ENCODE peak calls at places on chromosomes 2 and 18, in seven cellular contexts. K is K562, L is tibial nerve, T is suprapubic skin, W is H1, C is A549, D is transverse colon. N is an unnamed sample.

GRCh38 chr2:8617048-8617447 is 64.8 kb upstream of the ID2 start:
- DNase-seq in K (no peak), L (no peak), T (peak), W (no peak), C (no peak), D (no peak), N (no peak)

GRCh38 chr2:192151848-192152247 is 42.9 kb downstream of the TMEFF2 start:
- DNase-seq in K (no peak), L (no peak), T (no peak), W (no peak), C (no peak), D (no peak), N (no peak)

GRCh38 chr2:43305006-43305405 is 78.6 kb upstream of the ZFP36L2 start:
- DNase-seq in K (no peak), L (no peak), T (no peak), W (no peak), C (peak), D (no peak), N (no peak)

GRCh38 chr18:75070625-75071483 is 138.1 kb downstream of the PTGR3 start:
- DNase-seq in K (peak), L (no peak), T (no peak), W (no peak), C (peak), D (peak), N (peak)

GRCh38 chr2:142435847-142436246 is 305.0 kb upstream of the LRP1B start:
- DNase-seq in K (no peak), L (no peak), T (no peak), W (no peak), C (no peak), D (no peak), N (no peak)

GRCh38 chr2:159146930-159147666 is 139.4 kb downstream of the WDSUB1 start:
- DNase-seq in K (no peak), L (no peak), T (peak), W (no peak), C (no peak), D (peak), N (peak)

GRCh38 chr2:154452906-154453493 is 245.5 kb upstream of the KCNJ3 start:
- DNase-seq in K (no peak), L (no peak), T (no peak), W (no peak), C (peak), D (no peak), N (no peak)

GRCh38 chr2:230794472-230794871 is 70.3 kb upstream of the ITM2C start:
- DNase-seq in K (no peak), L (no peak), T (no peak), W (no peak), C (no peak), D (no peak), N (no peak)

GRCh38 chr2:127143851-127144782 is 37.2 kb upstream of the BIN1 start:
- DNase-seq in K (no peak), L (no peak), T (no peak), W (no peak), C (peak), D (no peak), N (no peak)

GRCh38 chr2:42046819-42047487 is 868 bp upstream of the PKDCC start:
- DNase-seq in K (peak), L (no peak), T (no peak), W (no peak), C (no peak), D (no peak), N (no peak)

GRCh38 chr2:8285081-8285480 is 396.8 kb upstream of the ID2 start:
- DNase-seq in K (peak), L (no peak), T (no peak), W (no peak), C (no peak), D (no peak), N (no peak)

GRCh38 chr2:119694994-119695521 is 16.1 kb downstream of the TMEM177 start:
- DNase-seq in K (no peak), L (no peak), T (no peak), W (no peak), C (no peak), D (no peak), N (no peak)

GRCh38 chr2:63710732-63711131 is 122.0 kb downstream of the MDH1 start:
- DNase-seq in K (no peak), L (no peak), T (no peak), W (no peak), C (no peak), D (no peak), N (no peak)

GRCh38 chr2:99725810-99726209 is 236.0 kb upstream of the REV1 start:
- DNase-seq in K (no peak), L (no peak), T (no peak), W (no peak), C (no peak), D (no peak), N (no peak)

GRCh38 chr2:20641123-20641985 is 9.5 kb downstream of the HS1BP3 start:
- DNase-seq in K (no peak), L (no peak), T (no peak), W (no peak), C (peak), D (peak), N (no peak)

GRCh38 chr18:75161629-75162028 is 47.3 kb downstream of the PTGR3 start:
- DNase-seq in K (peak), L (no peak), T (no peak), W (no peak), C (peak), D (peak), N (peak)

GRCh38 chr2:47226124-47227040 is 71.3 kb upstream of the STPG4 start:
- DNase-seq in K (peak), L (no peak), T (no peak), W (no peak), C (no peak), D (no peak), N (no peak)

GRCh38 chr2:127637725-127638252 is 8.2 kb upstream of the GPR17 start:
- DNase-seq in K (peak), L (no peak), T (no peak), W (peak), C (peak), D (no peak), N (no peak)

GRCh38 chr18:27604583-27604982 is 419.5 kb upstream of the CHST9 start:
- DNase-seq in K (no peak), L (no peak), T (no peak), W (no peak), C (no peak), D (no peak), N (no peak)

GRCh38 chr2:206422493-206422892 is 20.8 kb upstream of the ADAM23 start:
- DNase-seq in K (no peak), L (no peak), T (no peak), W (no peak), C (no peak), D (no peak), N (no peak)

GRCh38 chr18:45423664-45424063 is 191.6 kb upstream of the SLC14A2 start:
- DNase-seq in K (no peak), L (no peak), T (no peak), W (no peak), C (no peak), D (no peak), N (no peak)

GRCh38 chr2:229971298-229971790 is 49.0 kb downstream of the FBXO36 start:
- DNase-seq in K (no peak), L (no peak), T (no peak), W (no peak), C (no peak), D (no peak), N (no peak)

GRCh38 chr18:32139835-32140283 is 48.2 kb downstream of the RNF138 start:
- DNase-seq in K (no peak), L (no peak), T (no peak), W (no peak), C (no peak), D (no peak), N (no peak)

GRCh38 chr2:67994716-67995115 is 68.1 kb downstream of the C1D start:
- DNase-seq in K (no peak), L (no peak), T (no peak), W (no peak), C (no peak), D (no peak), N (no peak)

GRCh38 chr2:174957049-174957448 is 48.1 kb downstream of the CHN1 start:
- DNase-seq in K (no peak), L (no peak), T (no peak), W (no peak), C (no peak), D (no peak), N (no peak)

GRCh38 chr2:39135678-39136259 is 14.9 kb upstream of the SOS1 start:
- DNase-seq in K (no peak), L (no peak), T (no peak), W (no peak), C (no peak), D (no peak), N (no peak)

GRCh38 chr2:106183093-106183837 is 10.8 kb downstream of the UXS1 start:
- DNase-seq in K (peak), L (no peak), T (no peak), W (no peak), C (no peak), D (no peak), N (no peak)

GRCh38 chr2:151237422-151238012 is 24.1 kb downstream of the RBM43 start:
- DNase-seq in K (no peak), L (no peak), T (no peak), W (no peak), C (no peak), D (no peak), N (no peak)

GRCh38 chr2:3594493-3595281 is at the start of gene COLEC11:
- DNase-seq in K (peak), L (no peak), T (no peak), W (no peak), C (no peak), D (no peak), N (no peak)

GRCh38 chr2:98794214-98794810 is 63.4 kb upstream of the MGAT4A start:
- DNase-seq in K (no peak), L (no peak), T (no peak), W (no peak), C (no peak), D (no peak), N (no peak)

GRCh38 chr18:27847412-27847811 is 329.5 kb downstream of the CDH2 start:
- DNase-seq in K (no peak), L (no peak), T (no peak), W (no peak), C (peak), D (no peak), N (no peak)

GRCh38 chr2:215548714-215549113 is 112.8 kb upstream of the FN1 start:
- DNase-seq in K (no peak), L (no peak), T (no peak), W (no peak), C (no peak), D (no peak), N (no peak)

GRCh38 chr2:69642709-69643601 is 584 bp downstream of the AAK1 start:
- DNase-seq in K (peak), L (no peak), T (peak), W (no peak), C (peak), D (peak), N (no peak)

GRCh38 chr2:241702405-241703127 is 727 bp downstream of the ING5 start:
- DNase-seq in K (peak), L (peak), T (peak), W (peak), C (peak), D (peak), N (peak)

GRCh38 chr2:21658907-21659306 is 535.1 kb downstream of the TDRD15 start:
- DNase-seq in K (no peak), L (no peak), T (no peak), W (no peak), C (no peak), D (no peak), N (no peak)
- H3K27ac ChIP-seq in K (no peak), L (no peak), T (no peak), W (no peak), C (no peak), D (no peak), N (no peak)

GRCh38 chr2:238846503-238847431 is 1.1 kb upstream of the TWIST2 start:
- DNase-seq in K (no peak), L (no peak), T (peak), W (no peak), C (no peak), D (no peak), N (no peak)

GRCh38 chr2:238848566-238848940 is 668 bp downstream of the TWIST2 start:
- DNase-seq in K (no peak), L (no peak), T (no peak), W (no peak), C (no peak), D (no peak), N (no peak)

GRCh38 chr2:238848941-238849853 is 1.3 kb downstream of the TWIST2 start:
- DNase-seq in K (no peak), L (no peak), T (no peak), W (no peak), C (no peak), D (no peak), N (no peak)

GRCh38 chr2:238847432-238847801 is 468 bp upstream of the TWIST2 start:
- DNase-seq in K (no peak), L (no peak), T (peak), W (no peak), C (no peak), D (no peak), N (no peak)

DNA sequence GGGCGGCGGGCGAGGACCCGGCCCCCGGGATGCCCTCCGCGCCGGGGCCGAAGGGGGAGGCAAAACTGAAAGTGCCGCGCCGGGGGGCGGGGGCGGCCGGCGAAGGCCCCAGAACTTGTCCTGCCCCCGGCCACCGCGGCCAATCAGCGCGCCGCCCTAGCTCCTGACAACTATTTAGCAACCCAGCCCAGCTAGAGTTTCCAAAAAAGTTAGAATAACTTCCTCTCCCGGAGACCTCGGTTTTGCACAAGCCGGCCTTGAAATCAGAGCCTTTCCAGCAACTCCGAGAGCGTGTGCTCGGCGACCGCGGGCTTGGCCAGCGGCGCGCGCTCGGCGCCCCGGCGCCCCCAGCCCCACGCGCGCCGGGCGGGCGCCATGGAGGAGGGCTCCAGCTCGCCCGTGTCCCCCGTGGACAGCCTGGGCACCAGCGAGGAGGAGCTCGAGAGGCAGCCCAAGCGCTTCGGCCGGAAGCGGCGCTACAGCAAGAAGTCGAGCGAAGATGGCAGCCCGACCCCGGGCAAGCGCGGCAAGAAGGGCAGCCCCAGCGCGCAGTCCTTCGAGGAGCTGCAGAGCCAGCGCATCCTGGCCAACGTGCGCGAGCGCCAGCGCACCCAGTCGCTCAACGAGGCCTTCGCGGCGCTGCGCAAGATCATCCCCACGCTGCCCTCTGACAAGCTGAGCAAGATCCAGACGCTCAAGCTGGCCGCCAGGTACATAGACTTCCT is at the start of gene TWIST2:
- DNase-seq in K (no peak), L (peak), T (peak), W (no peak), C (peak), D (peak), N (peak)
- TF ChIP-seq POLR2A in K (no peak), L (peak), T (peak), W (no peak), C (peak), D (no peak), N (no peak)

GRCh38 chr2:101673920-101674319 is 23.6 kb upstream of the MAP4K4 start:
- DNase-seq in K (no peak), L (no peak), T (no peak), W (no peak), C (no peak), D (no peak), N (no peak)

GRCh38 chr2:101678379-101678778 is 19.1 kb upstream of the MAP4K4 start:
- DNase-seq in K (no peak), L (no peak), T (no peak), W (no peak), C (no peak), D (no peak), N (no peak)

GRCh38 chr2:101672047-101672446 is 25.5 kb upstream of the MAP4K4 start:
- DNase-seq in K (no peak), L (no peak), T (no peak), W (no peak), C (no peak), D (no peak), N (no peak)

GRCh38 chr2:101677657-101678056 is 19.9 kb upstream of the MAP4K4 start:
- DNase-seq in K (no peak), L (no peak), T (no peak), W (no peak), C (no peak), D (no peak), N (no peak)

GRCh38 chr2:101675512-101675911 is 22.0 kb upstream of the MAP4K4 start:
- DNase-seq in K (no peak), L (no peak), T (no peak), W (no peak), C (no peak), D (no peak), N (no peak)
- TF ChIP-seq EP300 in K (no peak), L (no peak), T (no peak), W (no peak), C (no peak), D (no peak), N (no peak)

GRCh38 chr2:1741851-1742250 is 2.5 kb downstream of the PXDN start:
- DNase-seq in K (no peak), L (no peak), T (no peak), W (no peak), C (no peak), D (no peak), N (no peak)
- H3K27ac ChIP-seq in K (no peak), L (no peak), T (no peak), W (no peak), C (no peak), D (peak), N (no peak)

GRCh38 chr2:197480165-197481036 is 19.2 kb downstream of the HSPD1 start:
- DNase-seq in K (no peak), L (no peak), T (no peak), W (no peak), C (no peak), D (no peak), N (no peak)
- TF ChIP-seq POLR2A in K (no peak), L (no peak), T (no peak), W (no peak), C (no peak), D (no peak), N (no peak)

GRCh38 chr2:121974919-121975654 is 219.6 kb downstream of the TSN start:
- DNase-seq in K (peak), L (no peak), T (peak), W (peak), C (peak), D (peak), N (peak)
- TF ChIP-seq EP300 in K (no peak), L (no peak), T (no peak), W (no peak), C (no peak), D (no peak), N (no peak)

DNA sequence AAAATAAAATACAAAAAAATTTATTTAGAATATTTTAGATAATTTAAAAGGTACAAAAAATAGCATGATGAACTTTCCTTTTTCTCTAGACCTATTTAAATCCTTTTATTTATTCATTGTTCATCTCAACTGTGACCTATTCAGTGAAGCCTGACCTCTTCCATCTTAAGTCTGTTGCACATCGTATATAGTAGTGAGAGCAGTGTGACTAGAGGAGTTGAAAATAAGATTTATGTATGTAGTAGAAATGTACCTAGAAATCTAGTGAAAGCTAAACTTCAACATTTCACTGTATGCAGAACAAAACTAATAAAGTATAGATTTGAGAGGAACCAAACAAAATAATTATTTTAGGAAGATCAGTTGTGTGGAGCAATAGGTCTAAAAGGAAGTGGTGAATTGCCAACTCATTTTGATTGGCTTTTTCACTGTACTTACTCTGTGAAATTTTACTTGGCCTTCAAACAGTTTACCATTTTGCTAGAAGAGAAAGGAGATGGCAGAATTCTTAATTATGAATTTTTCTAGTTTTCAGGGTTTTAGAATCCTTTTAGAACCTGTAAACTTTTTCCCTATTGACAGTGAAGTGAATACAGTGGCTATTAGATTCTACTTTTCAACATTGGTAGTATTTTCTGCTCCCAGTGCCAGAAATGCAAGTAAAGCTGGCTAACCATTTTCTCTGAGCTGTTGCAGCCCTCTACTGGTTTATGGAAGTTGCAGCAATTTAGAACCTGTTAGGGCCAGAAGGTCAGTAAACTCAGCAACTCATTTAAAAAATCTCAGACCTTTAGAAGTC is 11.1 kb downstream of the ANKRD12 start:
- DNase-seq in K (peak), L (no peak), T (no peak), W (no peak), C (peak), D (peak), N (no peak)
- H3K27ac ChIP-seq in K (peak), L (peak), T (no peak), W (no peak), C (peak), D (peak), N (peak)

DNA sequence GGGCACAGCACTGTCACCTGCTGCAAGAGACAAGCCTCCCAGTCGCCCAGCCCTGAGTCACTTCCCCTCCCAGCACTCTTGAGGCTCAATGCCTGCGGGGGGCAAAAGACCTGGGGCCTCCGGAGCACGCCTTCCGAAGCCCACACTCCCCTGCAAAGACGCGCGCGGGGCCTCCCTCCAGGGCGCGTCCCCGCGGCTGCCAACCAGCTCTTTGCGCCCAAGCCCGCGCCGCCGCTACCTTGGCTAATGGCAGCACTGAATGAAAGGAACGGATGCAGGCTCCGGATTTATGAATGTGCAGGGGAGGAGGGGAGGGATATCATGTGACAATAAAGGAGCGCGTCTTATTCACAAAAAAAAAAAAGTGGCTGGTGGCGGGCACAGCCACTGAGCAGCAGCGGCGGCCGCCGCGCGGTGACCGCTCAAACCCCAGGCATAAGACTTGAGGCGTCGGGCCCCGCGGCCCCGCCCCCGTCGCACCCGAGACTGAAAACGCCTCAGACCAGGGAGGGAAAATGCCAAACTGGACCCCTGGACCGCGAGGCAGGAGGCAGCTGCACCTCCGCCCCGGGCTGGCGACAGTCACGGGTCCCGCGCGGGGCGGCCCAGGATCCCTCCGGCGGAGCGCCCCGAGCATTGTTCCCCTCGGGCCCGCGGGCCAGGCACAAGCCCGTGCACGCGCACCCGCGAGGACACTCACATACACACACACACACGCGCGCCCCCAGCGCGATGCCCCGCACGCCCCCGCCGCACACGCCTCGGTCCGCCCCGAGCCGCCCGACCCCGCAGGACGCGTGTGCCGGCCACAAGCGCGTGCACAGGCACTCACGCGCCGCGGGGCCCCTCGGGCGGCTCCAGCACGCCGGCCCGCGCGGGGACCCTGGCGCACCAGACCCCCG is 1.6 kb downstream of the SPRED2 start:
- DNase-seq in K (peak), L (peak), T (peak), W (no peak), C (peak), D (peak), N (peak)
- TF ChIP-seq POLR2A in K (peak), L (peak), T (no peak), W (no peak), C (no peak), D (peak), N (no peak)